ENCODE peak calls at places on chromosomes 4 and X, in seven cellular contexts. B, Y, S, V, A, H and P are unnamed samples.

GRCh38 chr4:137961051-137961438 is 281.1 kb downstream of the SLC7A11 start:
- DNase-seq in S (peak), Y (peak), A (peak), H (no peak), V (peak), B (no peak), P (no peak)

GRCh38 chrX:106932492-106932923 is 12.3 kb downstream of the CLDN2 start:
- DNase-seq in V (peak), Y (no peak), B (no peak), A (no peak), S (no peak), H (no peak), P (no peak)

GRCh38 chr4:89752932-89753598 is 83.9 kb downstream of the SNCA start:
- DNase-seq in B (peak), H (peak), A (no peak), S (peak), Y (peak), V (peak), P (no peak)

GRCh38 chrX:53266914-53267313 is 14.5 kb downstream of the IQSEC2 start:
- DNase-seq in B (no peak), S (no peak), H (no peak), Y (no peak), V (no peak), A (no peak), P (no peak)

GRCh38 chrX:115452256-115452655 is 108.7 kb upstream of the PLS3 start:
- DNase-seq in H (no peak), A (no peak), Y (peak), V (peak), B (no peak), S (no peak), P (no peak)

GRCh38 chr4:141435446-141436225 is 200.7 kb upstream of the IL15 start:
- DNase-seq in Y (peak), V (peak), B (no peak), A (no peak), S (no peak), H (no peak), P (no peak)

GRCh38 chr4:70903282-70903603 is 1.1 kb downstream of the MOB1B start:
- DNase-seq in V (no peak), B (no peak), H (peak), A (no peak), Y (peak), S (no peak), P (no peak)

GRCh38 chr4:38384962-38385285 is 279.1 kb upstream of the KLF3 start:
- DNase-seq in B (no peak), A (no peak), H (no peak), S (no peak), V (no peak), Y (no peak), P (no peak)

GRCh38 chr4:89765966-89766365 is 71.0 kb downstream of the SNCA start:
- DNase-seq in V (peak), S (peak), A (no peak), H (no peak), B (no peak), Y (peak), P (no peak)

DNA sequence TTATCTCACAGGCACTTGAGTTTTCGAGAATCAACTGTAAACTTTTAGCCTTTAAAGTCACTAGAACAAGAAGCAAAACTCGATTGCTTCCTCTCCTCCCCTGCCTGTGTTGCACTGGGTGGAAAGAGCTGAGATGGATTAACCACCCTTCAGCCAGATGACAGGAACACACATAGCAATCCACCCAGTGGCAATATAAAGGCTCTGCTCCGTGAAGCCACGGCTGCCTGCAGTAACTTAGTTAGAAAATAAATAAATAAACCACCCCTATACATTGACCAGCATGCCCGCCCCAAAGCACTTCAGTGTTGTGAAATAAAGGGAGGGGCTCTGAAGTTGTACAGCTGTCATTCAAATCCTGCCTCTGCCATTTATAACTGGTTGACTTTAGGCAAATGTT is 217.1 kb upstream of the LDB2 start:
- DNase-seq in S (no peak), A (no peak), Y (no peak), V (no peak), B (no peak), H (peak), P (no peak)
- TF ChIP-seq CTCF in S (no peak), A (no peak), Y (no peak), V (no peak), B (no peak), H (no peak), P (no peak)

DNA sequence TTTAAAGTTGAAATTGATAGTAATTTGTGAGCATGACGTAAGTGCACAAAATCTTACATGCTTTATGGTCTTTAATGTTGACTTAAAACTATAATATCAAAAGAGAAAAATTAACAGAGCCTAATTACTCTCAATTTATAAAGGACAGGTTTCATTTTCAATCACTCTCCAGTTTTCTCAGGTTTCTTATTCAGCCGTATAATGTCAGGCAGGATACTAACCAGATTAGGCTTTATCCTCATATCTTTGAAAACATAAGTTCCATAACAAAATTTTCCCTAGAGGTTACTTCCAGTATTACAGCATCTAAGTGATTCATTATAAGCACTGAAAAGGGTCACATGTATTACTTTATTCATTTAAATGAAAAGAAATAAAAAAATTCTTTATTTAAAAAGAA is 492.1 kb downstream of the PACRGL start:
- DNase-seq in H (no peak), Y (no peak), A (no peak), B (no peak), V (no peak), S (no peak), P (no peak)
- TF ChIP-seq CTCF in H (peak), Y (no peak), A (no peak), B (no peak), V (no peak), S (no peak), P (no peak)

GRCh38 chr4:139184129-139184528 is 7.1 kb upstream of the ELF2 start:
- DNase-seq in S (no peak), A (peak), V (peak), Y (peak), B (no peak), H (no peak), P (no peak)
- TF ChIP-seq CTCF in S (peak), A (peak), V (peak), Y (peak), B (no peak), H (no peak), P (no peak)

GRCh38 chrX:2955281-2955680 is 26.1 kb upstream of the ARSD start:
- DNase-seq in B (no peak), A (no peak), Y (no peak), H (no peak), S (no peak), V (no peak), P (no peak)
- TF ChIP-seq CTCF in B (no peak), A (no peak), Y (no peak), H (no peak), S (no peak), V (no peak), P (no peak)

GRCh38 chrX:8484360-8484759 is 19.7 kb downstream of the VCX3B start:
- DNase-seq in V (no peak), S (no peak), H (no peak), Y (no peak), B (no peak), A (no peak), P (no peak)
- TF ChIP-seq CTCF in V (no peak), S (no peak), H (no peak), Y (no peak), B (no peak), A (no peak), P (no peak)

GRCh38 chr4:183797445-183798248 is 107.5 kb upstream of the STOX2 start:
- DNase-seq in S (no peak), Y (peak), H (peak), A (peak), V (peak), B (no peak), P (no peak)
- TF ChIP-seq CTCF in S (no peak), Y (no peak), H (no peak), A (no peak), V (no peak), B (no peak), P (no peak)